ENCODE peak calls at places on chromosomes 3 and 15, in six cellular contexts. X is HCT116, V is GM12878, R is NT2/D1, W is K562, Z is H1. N is an unnamed sample.

GRCh38 chr3:42031808-42032475 is 59.2 kb upstream of the TRAK1 start:
- DNase-seq in X (no peak), V (no peak), R (no peak), W (no peak), Z (no peak), N (no peak)

GRCh38 chr15:62658498-62658897 is 384.0 kb upstream of the TPM1 start:
- DNase-seq in X (no peak), V (no peak), R (no peak), W (no peak), Z (no peak), N (no peak)

GRCh38 chr15:32893412-32893811 is 175.6 kb downstream of the GREM1 start:
- DNase-seq in X (no peak), V (no peak), R (no peak), W (no peak), Z (no peak), N (no peak)

GRCh38 chr3:170863768-170864167 is 6.2 kb downstream of the RPL22L1 start:
- DNase-seq in X (no peak), V (no peak), R (no peak), W (no peak), Z (no peak), N (no peak)

GRCh38 chr3:32643354-32643753 is 41.6 kb upstream of the CNOT10 start:
- DNase-seq in X (no peak), V (no peak), R (no peak), W (no peak), Z (no peak), N (no peak)

GRCh38 chr3:131216801-131217200 is 164.8 kb upstream of the NUDT16 start:
- DNase-seq in X (peak), V (no peak), R (peak), W (peak), Z (no peak), N (peak)

GRCh38 chr3:20482350-20482749 is 296.3 kb upstream of the SGO1 start:
- DNase-seq in X (no peak), V (no peak), R (no peak), W (no peak), Z (no peak), N (no peak)

GRCh38 chr3:120908030-120908802 is at the start of gene STXBP5L:
- DNase-seq in X (peak), V (no peak), R (peak), W (peak), Z (peak), N (peak)

GRCh38 chr15:65963911-65964482 is 94.7 kb downstream of the RAB11A start:
- DNase-seq in X (no peak), V (no peak), R (no peak), W (no peak), Z (no peak), N (no peak)

GRCh38 chr3:170132335-170132734 is 49.2 kb downstream of the PHC3 start:
- DNase-seq in X (no peak), V (no peak), R (no peak), W (peak), Z (no peak), N (no peak)

GRCh38 chr15:88467935-88468528 is 524 bp downstream of the MRPS11 start:
- DNase-seq in X (no peak), V (no peak), R (no peak), W (peak), Z (peak), N (no peak)
- TF ChIP-seq ZNF274 in X (no peak), V (no peak), R (no peak), W (no peak), Z (no peak), N (no peak)

GRCh38 chr3:5294360-5294759 is 106.9 kb downstream of the EDEM1 start:
- DNase-seq in X (no peak), V (no peak), R (no peak), W (no peak), Z (no peak), N (no peak)
- TF ChIP-seq ZNF274 in X (no peak), V (no peak), R (no peak), W (no peak), Z (no peak), N (no peak)

GRCh38 chr3:157311633-157312365 is 124.9 kb upstream of the PTX3 start:
- DNase-seq in X (no peak), V (no peak), R (no peak), W (no peak), Z (no peak), N (no peak)
- TF ChIP-seq ZNF274 in X (no peak), V (no peak), R (no peak), W (no peak), Z (no peak), N (no peak)

DNA sequence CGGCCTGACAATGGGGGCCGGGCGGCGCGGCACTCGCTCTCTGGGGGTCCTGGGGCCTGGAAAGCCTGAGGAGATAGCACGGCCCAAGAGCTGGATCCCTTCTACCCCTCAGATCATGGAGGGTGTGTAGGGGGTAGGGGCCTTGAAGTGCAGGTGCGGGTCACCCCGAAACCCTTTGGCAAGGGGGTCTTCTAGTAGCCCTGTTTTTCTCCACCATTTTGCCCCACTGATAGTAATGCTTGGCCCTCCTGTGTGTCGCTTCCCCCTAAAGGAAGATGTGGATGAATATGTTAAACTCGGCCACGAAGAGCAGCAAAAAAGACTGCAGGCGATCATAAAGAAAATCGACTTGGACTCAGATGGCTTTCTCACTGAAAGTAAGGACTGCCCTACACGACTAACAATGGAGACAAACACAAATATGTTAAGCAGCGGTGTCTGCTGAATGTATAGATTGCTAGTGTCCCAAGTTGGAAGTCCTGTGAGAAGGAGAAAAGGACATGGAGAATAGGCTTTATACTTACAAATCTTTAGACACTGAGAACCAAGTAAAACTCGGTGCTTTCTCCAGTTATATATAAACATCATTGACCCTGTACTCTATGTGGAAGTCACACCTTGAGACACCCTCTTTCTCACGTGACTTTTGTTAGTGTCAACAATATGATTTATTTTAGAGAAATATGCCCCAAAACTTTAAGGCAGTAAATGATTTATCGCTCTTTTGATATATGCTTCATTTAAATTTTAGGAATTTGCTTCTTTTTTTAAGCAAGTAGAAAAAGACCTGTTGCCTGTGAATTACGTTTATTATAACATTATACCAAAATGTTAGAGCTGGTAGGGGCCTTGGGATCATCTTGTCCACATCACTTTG is 779 bp downstream of the RCN2 start:
- DNase-seq in X (no peak), V (no peak), R (no peak), W (no peak), Z (no peak), N (no peak)
- TF ChIP-seq ZNF274 in X (no peak), V (no peak), R (no peak), W (no peak), Z (no peak), N (no peak)

GRCh38 chr3:9638147-9638546 is 11.2 kb upstream of the MTMR14 start:
- DNase-seq in X (no peak), V (no peak), R (no peak), W (no peak), Z (no peak), N (no peak)

GRCh38 chr3:9644245-9644644 is 5.1 kb upstream of the MTMR14 start:
- DNase-seq in X (no peak), V (no peak), R (no peak), W (no peak), Z (no peak), N (no peak)

DNA sequence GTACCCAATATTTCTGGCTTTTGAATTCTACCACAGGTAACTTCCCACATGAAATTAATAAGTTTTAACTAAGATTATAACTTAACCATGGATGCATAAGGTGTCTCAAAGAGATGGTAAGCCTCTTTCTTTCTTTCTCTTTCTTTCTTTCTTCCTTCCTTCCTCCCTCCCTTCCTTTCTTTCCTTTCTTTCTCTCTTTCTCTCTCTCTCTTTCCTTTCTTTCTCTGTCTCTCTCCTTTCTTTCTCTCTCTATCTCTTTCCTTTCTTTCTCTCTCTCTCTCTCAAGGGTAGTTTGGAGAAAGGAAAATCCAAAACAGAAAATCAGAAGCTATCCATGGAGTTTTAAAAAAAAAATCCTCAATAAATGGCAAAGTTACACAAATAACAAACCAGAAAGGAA is 10.4 kb upstream of the MTMR14 start:
- DNase-seq in X (no peak), V (no peak), R (no peak), W (no peak), Z (no peak), N (no peak)
- TF ChIP-seq ZNF274 in X (no peak), V (no peak), R (no peak), W (no peak), Z (no peak), N (no peak)

N was measured in HepG2.